ENCODE peak calls at places on chromosomes 13 and 19, in five cellular contexts. Z is RPMI8226, A is GM04503, E is GM12864, L is cardiac fibroblast. Q is an unnamed sample.

GRCh38 chr19:21491161-21491560 is 14.2 kb upstream of the ZNF429 start:
- DNase-seq in Z (no peak), A (no peak), E (no peak), L (no peak), Q (no peak)

GRCh38 chr19:41367848-41368301 is 3.9 kb upstream of the B9D2 start:
- DNase-seq in Z (no peak), A (peak), E (no peak), L (peak), Q (no peak)

GRCh38 chr13:112974125-112974524 is 5.1 kb downstream of the MCF2L start:
- DNase-seq in Z (no peak), A (no peak), E (no peak), L (no peak), Q (no peak)

GRCh38 chr13:113992276-113993005 is 18.6 kb upstream of the C13orf46 start:
- DNase-seq in Z (no peak), A (no peak), E (no peak), L (no peak), Q (no peak)

GRCh38 chr19:12521996-12522395 is 29.3 kb downstream of the ZNF564 start:
- DNase-seq in Z (peak), A (no peak), E (no peak), L (no peak), Q (no peak)

GRCh38 chr19:49637865-49638350 is 2.0 kb downstream of the RRAS start:
- DNase-seq in Z (no peak), A (peak), E (no peak), L (peak), Q (no peak)

GRCh38 chr19:55069137-55069858 is 6.3 kb upstream of the RDH13 start:
- DNase-seq in Z (peak), A (no peak), E (peak), L (peak), Q (no peak)

GRCh38 chr13:81051873-81052272 is 710.9 kb upstream of the SPRY2 start:
- DNase-seq in Z (no peak), A (no peak), E (no peak), L (peak), Q (no peak)

GRCh38 chr19:43934055-43934984 is 762 bp downstream of the ZNF45 start:
- DNase-seq in Z (no peak), A (no peak), E (no peak), L (peak), Q (no peak)

GRCh38 chr19:35716985-35717664 is 678 bp upstream of the KMT2B start:
- DNase-seq in Z (peak), A (peak), E (peak), L (peak), Q (peak)

GRCh38 chr19:57438925-57439324 is 3.8 kb downstream of the ZNF749 start:
- DNase-seq in Z (no peak), A (no peak), E (no peak), L (no peak), Q (no peak)